ENCODE peak calls at places on chromosomes 1 and 21, in ten cellular contexts. I is AG04449; O is stimulated activated effector memory CD8-positive, alpha-beta T cell treated with anti-CD3 and anti-CD28 coated beads, Interleukin-12 subunit alpha, Interleukin-12 subunit beta, amount 100 ng/mL, for 72 hours; K is KG1; F is bronchial epithelial cell; U is IMR-90; H is neural progenitor cell; R is astrocyte of the spinal cord; D is ACHN; C is left ventricle myocardium inferior. Y is an unnamed sample.

GRCh38 chr1:99964806-99965205 is 5.0 kb upstream of the SLC35A3 start:
- DNase-seq in I (no peak), O (no peak), K (no peak), F (no peak), U (no peak), H (peak), R (no peak), D (no peak), C (no peak), Y (no peak)

GRCh38 chr1:203534526-203534925 is 40.6 kb downstream of the OPTC start:
- DNase-seq in I (peak), O (no peak), K (no peak), F (peak), U (peak), H (peak), R (peak), D (peak), C (peak), Y (no peak)

GRCh38 chr1:110118636-110119396 is 6.6 kb downstream of the UBL4B start:
- DNase-seq in I (no peak), O (no peak), K (no peak), F (peak), U (peak), H (no peak), R (no peak), D (peak), C (no peak), Y (no peak)

GRCh38 chr1:13627128-13627527 is 43.5 kb downstream of the PDPN start:
- DNase-seq in I (no peak), O (no peak), K (no peak), F (no peak), U (no peak), H (no peak), R (no peak), D (no peak), C (no peak), Y (no peak)

GRCh38 chr1:172833956-172834355 is 175.1 kb downstream of the FASLG start:
- DNase-seq in I (no peak), O (no peak), K (no peak), F (no peak), U (no peak), H (no peak), R (no peak), D (no peak), C (no peak), Y (no peak)

GRCh38 chr1:183841950-183842816 is 37.3 kb downstream of the RGL1 start:
- DNase-seq in I (peak), O (no peak), K (no peak), F (peak), U (peak), H (no peak), R (peak), D (peak), C (peak), Y (no peak)

GRCh38 chr1:68112835-68113243 is 62.4 kb upstream of the DIRAS3 start:
- DNase-seq in I (no peak), O (no peak), K (no peak), F (peak), U (peak), H (no peak), R (peak), D (peak), C (peak), Y (no peak)

GRCh38 chr1:155173478-155174333 is at the start of gene TRIM46:
- DNase-seq in I (no peak), O (peak), K (no peak), F (peak), U (peak), H (peak), R (peak), D (peak), C (no peak), Y (no peak)

GRCh38 chr1:221961532-221962292 is 219.8 kb upstream of the DUSP10 start:
- DNase-seq in I (no peak), O (peak), K (peak), F (peak), U (peak), H (no peak), R (peak), D (peak), C (no peak), Y (no peak)

GRCh38 chr1:175521265-175522040 is 221.9 kb downstream of the TNR start:
- DNase-seq in I (no peak), O (no peak), K (no peak), F (no peak), U (no peak), H (no peak), R (no peak), D (no peak), C (no peak), Y (no peak)

GRCh38 chr1:162663589-162664030 is 31.3 kb downstream of the DDR2 start:
- DNase-seq in I (no peak), O (no peak), K (no peak), F (peak), U (peak), H (peak), R (peak), D (no peak), C (no peak), Y (no peak)

GRCh38 chr21:35390013-35390776 is 341.1 kb upstream of the RUNX1 start:
- DNase-seq in I (peak), O (no peak), K (no peak), F (peak), U (peak), H (no peak), R (peak), D (peak), C (no peak), Y (no peak)

GRCh38 chr1:46303872-46304326 is 401 bp downstream of the UQCRH start:
- DNase-seq in I (no peak), O (no peak), K (no peak), F (no peak), U (no peak), H (no peak), R (no peak), D (peak), C (no peak), Y (no peak)

GRCh38 chr1:160911441-160911840 is 26.5 kb upstream of the ITLN1 start:
- DNase-seq in I (no peak), O (no peak), K (no peak), F (no peak), U (peak), H (no peak), R (no peak), D (no peak), C (no peak), Y (no peak)

GRCh38 chr1:202007703-202008489 is 2.5 kb upstream of the ELF3 start:
- DNase-seq in I (no peak), O (no peak), K (no peak), F (peak), U (no peak), H (no peak), R (no peak), D (no peak), C (no peak), Y (no peak)

GRCh38 chr1:14929547-14930223 is 223.9 kb upstream of the TMEM51 start:
- DNase-seq in I (no peak), O (no peak), K (no peak), F (peak), U (peak), H (no peak), R (peak), D (no peak), C (no peak), Y (no peak)

Y was measured in memory B cell.